ENCODE peak calls at places on chromosomes 5 and 9, in ten cellular contexts. J is GM12865; H is tibial nerve; P is mucosa of descending colon; Q is fibroblast of villous mesenchyme; B is aorta; L is astrocyte of the spinal cord; V is psoas muscle; W is mesendoderm; I is CD8-positive, alpha-beta memory T cell. O is an unnamed sample.

GRCh38 chr5:68500828-68501227 is 285.3 kb downstream of the PIK3R1 start:
- DNase-seq in B (no peak), I (no peak), L (no peak), H (no peak), J (no peak), Q (no peak), W (no peak), V (no peak), P (no peak), O (no peak)

GRCh38 chr9:100714372-100715099 is 136.7 kb downstream of the CAVIN4 start:
- DNase-seq in I (no peak), J (peak), L (peak), Q (peak), B (no peak), V (no peak), W (peak), P (peak), H (peak), O (peak)

GRCh38 chr9:129361196-129361595 is 183.1 kb upstream of the IER5L start:
- DNase-seq in J (no peak), L (no peak), W (no peak), P (no peak), Q (no peak), I (no peak), V (no peak), B (no peak), H (no peak), O (no peak)

GRCh38 chr5:1521054-1521453 is 2.7 kb downstream of the LPCAT1 start:
- DNase-seq in P (no peak), W (no peak), L (no peak), B (peak), I (no peak), Q (no peak), V (no peak), J (no peak), H (no peak), O (peak)

GRCh38 chr5:176822426-176823075 is 12.2 kb downstream of the UNC5A start:
- DNase-seq in H (no peak), P (no peak), V (peak), B (no peak), W (peak), I (no peak), L (no peak), Q (no peak), J (no peak), O (no peak)

GRCh38 chr9:70093095-70093494 is 49.4 kb downstream of the MAMDC2 start:
- DNase-seq in I (no peak), Q (no peak), V (no peak), L (no peak), W (no peak), P (no peak), H (no peak), J (no peak), B (no peak), O (no peak)

GRCh38 chr5:148928141-148928540 is 101.7 kb downstream of the ADRB2 start:
- DNase-seq in H (no peak), P (no peak), I (no peak), W (no peak), J (no peak), B (no peak), V (no peak), L (no peak), Q (no peak), O (no peak)

GRCh38 chr5:132103969-132104391 is 30.4 kb downstream of the CSF2 start:
- DNase-seq in H (no peak), L (no peak), B (no peak), Q (no peak), P (no peak), J (peak), V (no peak), W (no peak), I (no peak), O (no peak)

GRCh38 chr9:134317431-134318414 is 8.5 kb upstream of the RXRA start:
- DNase-seq in P (peak), J (no peak), V (peak), W (no peak), B (peak), I (no peak), H (no peak), L (no peak), Q (no peak), O (peak)

GRCh38 chr5:96816430-96816939 is 8.7 kb upstream of the ERAP1 start:
- DNase-seq in H (no peak), W (no peak), P (no peak), Q (no peak), B (no peak), I (peak), J (peak), V (no peak), L (no peak), O (no peak)

GRCh38 chr5:69364414-69364813 is 4.9 kb downstream of the AK6 start:
- DNase-seq in H (no peak), P (no peak), L (peak), I (no peak), V (no peak), Q (no peak), W (peak), J (peak), B (no peak), O (no peak)

GRCh38 chr5:6372251-6373080 is 5.9 kb downstream of the MED10 start:
- DNase-seq in W (no peak), Q (no peak), P (no peak), J (no peak), H (no peak), V (peak), B (no peak), I (no peak), L (no peak), O (no peak)

GRCh38 chr5:132807163-132807838 is 5.8 kb upstream of the SOWAHA start:
- DNase-seq in J (peak), L (no peak), H (no peak), P (peak), Q (no peak), W (peak), B (no peak), V (no peak), I (no peak), O (no peak)

GRCh38 chr9:127516835-127517607 is 65.7 kb downstream of the LRSAM1 start:
- DNase-seq in V (no peak), W (no peak), J (no peak), L (no peak), H (no peak), Q (no peak), P (no peak), I (no peak), B (peak), O (no peak)

GRCh38 chr9:70415041-70415440 is 584 bp upstream of the KLF9 start:
- DNase-seq in B (no peak), H (no peak), L (no peak), W (no peak), Q (no peak), I (no peak), V (no peak), P (no peak), J (no peak), O (no peak)

GRCh38 chr5:170329524-170329923 is 31.9 kb upstream of the LCP2 start:
- DNase-seq in P (no peak), J (no peak), B (no peak), I (no peak), Q (no peak), L (no peak), V (no peak), W (no peak), H (no peak), O (no peak)

GRCh38 chr5:138459311-138459710 is 6.0 kb upstream of the EGR1 start:
- DNase-seq in V (peak), J (peak), W (no peak), I (peak), H (peak), Q (no peak), B (peak), P (peak), L (no peak), O (peak)

GRCh38 chr9:38066167-38066906 is 2.7 kb downstream of the SHB start:
- DNase-seq in J (peak), I (no peak), B (no peak), H (no peak), W (peak), Q (no peak), P (peak), V (no peak), L (no peak), O (no peak)

GRCh38 chr5:322281-322941 is 897 bp downstream of the AHRR start:
- DNase-seq in L (no peak), Q (peak), B (no peak), W (no peak), I (no peak), V (peak), J (no peak), H (no peak), P (peak), O (no peak)

GRCh38 chr9:94656190-94656589 is 16.9 kb upstream of the FBP1 start:
- DNase-seq in L (no peak), J (peak), W (no peak), B (no peak), V (no peak), Q (peak), I (peak), P (no peak), H (no peak), O (no peak)

GRCh38 chr5:172871561-172871960 is 37.5 kb downstream of the ERGIC1 start:
- DNase-seq in P (no peak), L (no peak), V (peak), I (no peak), H (no peak), B (no peak), J (no peak), Q (no peak), W (no peak), O (no peak)

GRCh38 chr9:133601746-133602145 is 7.4 kb downstream of the FAM163B start:
- DNase-seq in V (peak), J (no peak), B (peak), Q (no peak), W (no peak), H (no peak), P (no peak), I (no peak), L (no peak), O (no peak)

GRCh38 chr5:171336486-171337206 is 27.6 kb downstream of the TLX3 start:
- DNase-seq in I (peak), V (no peak), W (peak), B (no peak), L (peak), Q (peak), J (peak), P (peak), H (peak), O (peak)

GRCh38 chr5:530556-530955 is 6.3 kb upstream of the SLC9A3 start:
- DNase-seq in V (no peak), L (no peak), W (no peak), I (no peak), B (peak), H (no peak), Q (no peak), P (no peak), J (no peak), O (peak)

GRCh38 chr9:2341956-2342355 is 279.6 kb upstream of the VLDLR start:
- DNase-seq in P (no peak), V (no peak), H (no peak), L (no peak), W (no peak), B (no peak), J (no peak), Q (no peak), I (no peak), O (no peak)

GRCh38 chr9:38360880-38361836 is 31.3 kb upstream of the ALDH1B1 start:
- DNase-seq in J (no peak), I (no peak), L (peak), W (peak), H (no peak), B (peak), Q (no peak), P (no peak), V (no peak), O (no peak)

GRCh38 chr5:58123501-58123900 is 336.4 kb downstream of the PLK2 start:
- DNase-seq in Q (no peak), H (no peak), V (no peak), I (no peak), P (no peak), B (no peak), J (no peak), W (no peak), L (no peak), O (no peak)

GRCh38 chr5:179746872-179747271 is 14.2 kb downstream of the MAML1 start:
- DNase-seq in P (no peak), J (no peak), H (no peak), B (no peak), L (no peak), V (no peak), W (no peak), Q (no peak), I (no peak), O (no peak)

GRCh38 chr9:98690686-98691085 is 18.0 kb downstream of the GABBR2 start:
- DNase-seq in I (no peak), W (no peak), H (no peak), Q (no peak), J (no peak), P (no peak), V (no peak), B (no peak), L (no peak), O (no peak)

GRCh38 chr5:142012792-142013388 is at the start of gene GNPDA1:
- DNase-seq in V (peak), Q (peak), I (peak), P (peak), J (peak), B (peak), H (peak), L (peak), W (peak), O (peak)

GRCh38 chr9:17481565-17481964 is 97.3 kb upstream of the SH3GL2 start:
- DNase-seq in B (no peak), V (no peak), P (no peak), L (no peak), I (no peak), W (peak), H (no peak), J (no peak), Q (no peak), O (peak)

GRCh38 chr9:119197858-119198607 is 171.2 kb downstream of the BRINP1 start:
- DNase-seq in W (no peak), J (no peak), B (no peak), I (no peak), H (no peak), Q (no peak), V (no peak), L (no peak), P (no peak), O (no peak)

GRCh38 chr5:5421149-5421960 is 1.1 kb upstream of the ICE1 start:
- DNase-seq in I (no peak), V (no peak), P (peak), J (peak), L (peak), B (no peak), H (peak), W (peak), Q (peak), O (no peak)

DNA sequence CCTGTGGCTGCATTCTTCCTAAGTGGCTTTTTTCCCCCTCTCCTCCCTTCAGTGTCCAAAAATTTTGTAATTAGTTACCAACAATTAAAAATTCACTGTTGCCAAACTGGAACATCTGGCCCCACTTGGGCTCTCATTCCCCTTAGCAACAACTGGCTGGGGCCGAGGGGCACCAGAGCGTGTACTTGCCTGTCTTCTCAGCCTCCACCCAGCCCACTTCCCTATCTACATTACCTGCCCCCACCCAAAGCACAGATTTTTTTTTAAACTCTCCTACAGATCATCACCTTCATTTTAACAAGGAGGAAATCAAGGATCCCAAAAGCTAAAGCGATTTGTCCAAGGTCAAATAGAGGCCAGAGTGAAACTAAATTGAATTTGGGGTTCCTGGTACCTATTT is 278.8 kb downstream of the EBF1 start:
- DNase-seq in Q (no peak), L (no peak), I (no peak), V (no peak), J (peak), P (no peak), W (no peak), B (no peak), H (no peak), O (no peak)
- H3K4me3 ChIP-seq in Q (no peak), L (no peak), I (no peak), V (no peak), J (peak), P (no peak), W (no peak), B (no peak), H (no peak), O (no peak)

DNA sequence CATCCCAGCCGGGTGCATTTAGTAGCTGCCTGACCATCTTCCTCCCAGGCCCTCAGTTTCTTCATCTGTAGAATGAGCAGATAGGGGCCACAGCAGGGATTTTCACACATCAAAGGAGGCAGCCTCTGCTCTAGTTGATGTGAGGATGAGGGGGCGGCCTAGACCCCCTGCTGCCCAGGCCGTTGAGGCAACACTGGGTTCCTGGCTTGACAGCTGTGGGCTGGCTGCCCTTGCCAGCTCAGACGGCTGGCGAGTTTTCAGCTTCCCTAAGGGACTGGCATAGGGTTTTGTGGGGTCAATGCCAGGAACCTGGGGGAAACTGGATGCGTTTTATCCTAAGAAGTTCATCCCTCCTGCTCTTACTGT is 49.6 kb downstream of the NDST1 start:
- DNase-seq in Q (no peak), W (no peak), J (no peak), P (no peak), I (no peak), B (no peak), H (no peak), V (peak), L (no peak), O (no peak)
- H3K4me3 ChIP-seq in Q (no peak), W (no peak), J (no peak), P (no peak), I (no peak), B (no peak), H (no peak), V (no peak), L (no peak), O (no peak)

GRCh38 chr9:136792321-136793062 is 1.3 kb downstream of the TMEM141 start:
- DNase-seq in W (no peak), V (no peak), I (no peak), L (no peak), B (no peak), Q (no peak), H (no peak), J (no peak), P (peak), O (peak)
- H3K4me3 ChIP-seq in W (no peak), V (peak), I (peak), L (no peak), B (no peak), Q (peak), H (no peak), J (no peak), P (no peak), O (no peak)

DNA sequence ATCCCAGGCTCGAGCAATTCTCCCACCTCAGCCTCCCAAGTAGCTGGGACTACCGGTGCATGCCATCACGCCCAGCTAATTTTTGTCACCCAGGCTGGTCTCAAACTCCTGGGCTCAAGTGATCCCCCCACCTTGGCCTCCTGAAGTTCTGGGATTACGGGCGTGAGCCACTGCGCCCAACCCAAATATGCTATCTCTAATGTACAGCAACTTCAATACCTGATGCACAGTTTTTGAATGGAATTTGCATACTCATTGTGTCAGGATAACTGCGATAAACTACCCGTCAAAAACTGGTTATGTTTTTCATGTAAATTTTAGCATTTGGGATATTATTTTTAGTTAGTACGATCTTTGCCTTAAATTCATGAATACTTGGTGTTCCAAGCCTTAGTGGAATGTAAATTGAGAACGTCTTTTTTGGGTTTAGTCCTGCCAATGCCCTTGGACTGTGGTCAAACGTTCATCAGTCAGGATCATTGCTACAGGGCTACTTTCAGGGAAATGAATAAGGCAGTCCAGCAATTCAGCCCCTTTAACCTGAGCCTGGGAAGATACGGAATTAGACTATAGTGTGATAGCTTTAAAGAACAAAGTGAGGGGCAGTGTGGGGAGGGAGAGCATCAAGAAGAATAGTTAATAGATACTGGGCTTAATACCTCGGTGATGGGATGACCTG is 4.5 kb downstream of the UGCG start:
- DNase-seq in B (no peak), L (no peak), P (no peak), H (no peak), Q (no peak), W (no peak), J (no peak), I (no peak), V (no peak), O (no peak)
- H3K4me3 ChIP-seq in B (no peak), L (no peak), P (no peak), H (no peak), Q (peak), W (no peak), J (no peak), I (no peak), V (peak), O (no peak)

GRCh38 chr5:126716861-126717260 is 60.1 kb upstream of the LMNB1 start:
- DNase-seq in J (no peak), B (no peak), H (no peak), Q (no peak), L (no peak), P (no peak), W (no peak), V (no peak), I (no peak), O (no peak)
- H3K4me3 ChIP-seq in J (peak), B (no peak), H (no peak), Q (no peak), L (no peak), P (no peak), W (no peak), V (no peak), I (no peak), O (no peak)

DNA sequence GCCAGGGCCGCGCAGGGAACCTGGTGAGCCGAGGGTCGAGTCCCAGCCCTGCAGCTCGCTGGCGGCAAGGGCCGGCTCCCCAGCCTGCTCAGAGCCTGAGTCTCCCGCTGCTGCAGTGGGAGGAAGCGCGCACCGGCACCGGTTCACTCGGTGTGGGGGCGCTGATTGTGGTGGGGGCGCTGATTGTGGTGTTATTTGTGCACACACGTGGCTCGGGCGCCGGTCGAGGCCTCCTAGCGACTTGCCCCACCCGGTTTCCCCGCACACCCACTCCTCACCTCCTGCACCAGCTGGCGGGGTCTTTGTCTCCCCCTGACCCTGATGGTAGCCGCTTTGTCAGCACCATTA is 266.7 kb downstream of the NSG2 start:
- DNase-seq in P (no peak), Q (no peak), J (no peak), B (no peak), I (no peak), H (no peak), V (no peak), L (no peak), W (no peak), O (no peak)
- H3K4me3 ChIP-seq in P (no peak), Q (no peak), J (no peak), B (no peak), I (no peak), H (peak), V (peak), L (no peak), W (no peak), O (no peak)

GRCh38 chr9:106859957-106860715 is 2.8 kb upstream of the ZNF462 start:
- DNase-seq in I (no peak), B (peak), L (peak), Q (no peak), H (no peak), W (peak), P (peak), V (peak), J (no peak), O (peak)
- H3K4me3 ChIP-seq in I (no peak), B (peak), L (peak), Q (peak), H (peak), W (peak), P (peak), V (peak), J (no peak), O (peak)

GRCh38 chr9:93625000-93625399 is 48.6 kb downstream of the PHF2 start:
- DNase-seq in Q (no peak), L (no peak), P (no peak), J (no peak), I (no peak), B (no peak), H (no peak), V (no peak), W (no peak), O (no peak)

GRCh38 chr9:93622725-93623124 is 46.3 kb downstream of the PHF2 start:
- DNase-seq in B (no peak), W (no peak), Q (no peak), V (no peak), J (no peak), L (no peak), H (no peak), P (no peak), I (no peak), O (peak)

GRCh38 chr9:93621922-93622321 is 45.5 kb downstream of the PHF2 start:
- DNase-seq in V (no peak), I (no peak), H (no peak), B (no peak), L (no peak), P (no peak), W (no peak), J (no peak), Q (no peak), O (peak)

GRCh38 chr9:93623736-93624135 is 47.4 kb downstream of the PHF2 start:
- DNase-seq in I (no peak), W (no peak), B (no peak), J (no peak), V (no peak), Q (no peak), L (no peak), P (no peak), H (no peak), O (no peak)

GRCh38 chr9:93624431-93624834 is 48.0 kb downstream of the PHF2 start:
- DNase-seq in L (no peak), B (no peak), V (no peak), H (no peak), I (no peak), W (no peak), P (no peak), Q (no peak), J (no peak), O (no peak)
- H3K4me3 ChIP-seq in L (no peak), B (no peak), V (no peak), H (no peak), I (no peak), W (no peak), P (no peak), Q (no peak), J (no peak), O (no peak)

O was measured in right cardiac atrium.